ENCODE peak calls at places on chromosomes 6 and 20, in six cellular contexts. One of them, this sample, is unnamed. For H3K36me3, the result is how much of the 10 kb centered on the place peaks cover.

GRCh38 chr6:158810149-158811095 is 8.7 kb downstream of the EZR start:
- DNase-seq in IMR-90: no peak
- DNase-seq in mesendoderm: no peak
- DNase-seq in H1: no peak
- DNase-seq in neuronal stem cell: no peak
- DNase-seq in mesenchymal stem cell: no peak
- DNase-seq in this sample: no peak

GRCh38 chr6:2841264-2842138 is at the start of gene SERPINB1:
- DNase-seq in IMR-90: peak
- DNase-seq in mesendoderm: peak
- DNase-seq in H1: peak
- DNase-seq in neuronal stem cell: peak
- DNase-seq in mesenchymal stem cell: peak
- DNase-seq in this sample: peak

GRCh38 chr6:12886961-12887775 is 170.6 kb downstream of the PHACTR1 start:
- DNase-seq in IMR-90: no peak
- DNase-seq in mesendoderm: peak
- DNase-seq in H1: peak
- DNase-seq in neuronal stem cell: no peak
- DNase-seq in mesenchymal stem cell: no peak
- DNase-seq in this sample: no peak

GRCh38 chr6:52374247-52374646 is 12.3 kb downstream of the PAQR8 start:
- DNase-seq in IMR-90: no peak
- DNase-seq in mesendoderm: no peak
- DNase-seq in H1: no peak
- DNase-seq in neuronal stem cell: no peak
- DNase-seq in mesenchymal stem cell: no peak
- DNase-seq in this sample: no peak

GRCh38 chr6:16704706-16705402 is 56.4 kb downstream of the ATXN1 start:
- DNase-seq in IMR-90: peak
- DNase-seq in mesendoderm: no peak
- DNase-seq in H1: no peak
- DNase-seq in neuronal stem cell: no peak
- DNase-seq in mesenchymal stem cell: peak
- DNase-seq in this sample: no peak

GRCh38 chr6:16909599-16910360 is 148.5 kb upstream of the ATXN1 start:
- DNase-seq in IMR-90: peak
- DNase-seq in mesendoderm: no peak
- DNase-seq in H1: no peak
- DNase-seq in neuronal stem cell: no peak
- DNase-seq in mesenchymal stem cell: peak
- DNase-seq in this sample: no peak

GRCh38 chr20:17794400-17794799 is 94.6 kb downstream of the BANF2 start:
- DNase-seq in IMR-90: no peak
- DNase-seq in mesendoderm: no peak
- DNase-seq in H1: no peak
- DNase-seq in neuronal stem cell: no peak
- DNase-seq in mesenchymal stem cell: no peak
- DNase-seq in this sample: no peak

GRCh38 chr6:47362857-47363461 is 53.3 kb upstream of the TNFRSF21 start:
- DNase-seq in IMR-90: no peak
- DNase-seq in mesendoderm: peak
- DNase-seq in H1: no peak
- DNase-seq in neuronal stem cell: no peak
- DNase-seq in mesenchymal stem cell: no peak
- DNase-seq in this sample: no peak

GRCh38 chr20:9332783-9333482 is 181.5 kb upstream of the LAMP5 start:
- DNase-seq in IMR-90: no peak
- DNase-seq in mesendoderm: no peak
- DNase-seq in H1: no peak
- DNase-seq in neuronal stem cell: no peak
- DNase-seq in mesenchymal stem cell: no peak
- DNase-seq in this sample: no peak

GRCh38 chr20:14777571-14777970 is 440.2 kb upstream of the FLRT3 start:
- DNase-seq in IMR-90: no peak
- DNase-seq in mesendoderm: no peak
- DNase-seq in H1: no peak
- DNase-seq in neuronal stem cell: no peak
- DNase-seq in mesenchymal stem cell: no peak
- DNase-seq in this sample: peak

GRCh38 chr6:38860041-38860440 is 144.9 kb downstream of the DNAH8 start:
- DNase-seq in IMR-90: no peak
- DNase-seq in mesendoderm: no peak
- DNase-seq in H1: no peak
- DNase-seq in neuronal stem cell: no peak
- DNase-seq in mesenchymal stem cell: no peak
- DNase-seq in this sample: no peak

GRCh38 chr20:46674253-46675083 is 14.8 kb downstream of the TP53RK start:
- DNase-seq in IMR-90: no peak
- DNase-seq in mesendoderm: peak
- DNase-seq in H1: no peak
- DNase-seq in neuronal stem cell: no peak
- DNase-seq in mesenchymal stem cell: no peak
- DNase-seq in this sample: no peak

GRCh38 chr20:58692579-58693225 is at the start of gene NPEPL1:
- DNase-seq in IMR-90: peak
- DNase-seq in mesendoderm: peak
- DNase-seq in H1: peak
- DNase-seq in neuronal stem cell: peak
- DNase-seq in mesenchymal stem cell: peak
- DNase-seq in this sample: peak

GRCh38 chr6:109768485-109768884 is 77.4 kb downstream of the FIG4 start:
- DNase-seq in IMR-90: peak
- DNase-seq in mesendoderm: no peak
- DNase-seq in H1: no peak
- DNase-seq in neuronal stem cell: no peak
- DNase-seq in mesenchymal stem cell: no peak
- DNase-seq in this sample: peak

GRCh38 chr20:31595654-31596411 is 9.3 kb upstream of the ID1 start:
- DNase-seq in IMR-90: peak
- DNase-seq in mesendoderm: peak
- DNase-seq in H1: peak
- DNase-seq in neuronal stem cell: no peak
- DNase-seq in mesenchymal stem cell: peak
- DNase-seq in this sample: peak

GRCh38 chr6:4732691-4733315 is 43.4 kb upstream of the CDYL start:
- DNase-seq in IMR-90: peak
- DNase-seq in mesendoderm: peak
- DNase-seq in H1: peak
- DNase-seq in neuronal stem cell: no peak
- DNase-seq in mesenchymal stem cell: peak
- DNase-seq in this sample: peak

GRCh38 chr6:27168586-27169443 is 78.7 kb upstream of the PRSS16 start:
- DNase-seq in IMR-90: peak
- DNase-seq in mesendoderm: peak
- DNase-seq in H1: no peak
- DNase-seq in neuronal stem cell: no peak
- DNase-seq in mesenchymal stem cell: peak
- DNase-seq in this sample: no peak

GRCh38 chr20:19492937-19493336 is 265.1 kb upstream of the RIN2 start:
- DNase-seq in IMR-90: no peak
- DNase-seq in mesendoderm: peak
- DNase-seq in H1: no peak
- DNase-seq in neuronal stem cell: peak
- DNase-seq in mesenchymal stem cell: no peak
- DNase-seq in this sample: peak

GRCh38 chr6:106512048-106512957 is 117.0 kb downstream of the RTN4IP1 start:
- DNase-seq in IMR-90: no peak
- DNase-seq in mesendoderm: peak
- DNase-seq in H1: peak
- DNase-seq in neuronal stem cell: peak
- DNase-seq in mesenchymal stem cell: peak
- DNase-seq in this sample: peak

GRCh38 chr6:144879436-144879835 is 594.3 kb downstream of the UTRN start:
- DNase-seq in IMR-90: no peak
- DNase-seq in mesendoderm: no peak
- DNase-seq in H1: no peak
- DNase-seq in neuronal stem cell: no peak
- DNase-seq in mesenchymal stem cell: no peak
- DNase-seq in this sample: no peak

GRCh38 chr6:31560697-31561058 is 11.4 kb upstream of the LTA start:
- DNase-seq in IMR-90: no peak
- DNase-seq in mesendoderm: no peak
- DNase-seq in H1: no peak
- DNase-seq in neuronal stem cell: no peak
- DNase-seq in mesenchymal stem cell: no peak
- DNase-seq in this sample: no peak
- H3K27ac ChIP-seq in IMR-90: no peak
- H3K27ac ChIP-seq in mesendoderm: no peak
- H3K27ac ChIP-seq in H1: no peak
- H3K27ac ChIP-seq in neuronal stem cell: no peak
- H3K27ac ChIP-seq in mesenchymal stem cell: peak
- H3K27ac ChIP-seq in this sample: peak

GRCh38 chr20:50790651-50791277 is 4.1 kb upstream of the BCAS4 start:
- DNase-seq in IMR-90: peak
- DNase-seq in mesendoderm: peak
- DNase-seq in H1: peak
- DNase-seq in neuronal stem cell: peak
- DNase-seq in mesenchymal stem cell: peak
- DNase-seq in this sample: peak
- H3K18ac ChIP-seq in IMR-90: peak
- H3K18ac ChIP-seq in mesendoderm: peak
- H3K18ac ChIP-seq in H1: peak
- H3K18ac ChIP-seq in neuronal stem cell: peak
- H3K18ac ChIP-seq in mesenchymal stem cell: peak
- H3K18ac ChIP-seq in this sample: peak

GRCh38 chr6:31692886-31693285 is 10.2 kb downstream of the ABHD16A start:
- DNase-seq in IMR-90: no peak
- DNase-seq in mesendoderm: no peak
- DNase-seq in H1: no peak
- DNase-seq in neuronal stem cell: no peak
- DNase-seq in mesenchymal stem cell: no peak
- DNase-seq in this sample: no peak
- H3K36me3 ChIP-seq in IMR-90: half or more
- H3K36me3 ChIP-seq in mesendoderm: under half
- H3K36me3 ChIP-seq in H1: under half
- H3K36me3 ChIP-seq in neuronal stem cell: half or more
- H3K36me3 ChIP-seq in mesenchymal stem cell: half or more
- H3K36me3 ChIP-seq in this sample: half or more

DNA sequence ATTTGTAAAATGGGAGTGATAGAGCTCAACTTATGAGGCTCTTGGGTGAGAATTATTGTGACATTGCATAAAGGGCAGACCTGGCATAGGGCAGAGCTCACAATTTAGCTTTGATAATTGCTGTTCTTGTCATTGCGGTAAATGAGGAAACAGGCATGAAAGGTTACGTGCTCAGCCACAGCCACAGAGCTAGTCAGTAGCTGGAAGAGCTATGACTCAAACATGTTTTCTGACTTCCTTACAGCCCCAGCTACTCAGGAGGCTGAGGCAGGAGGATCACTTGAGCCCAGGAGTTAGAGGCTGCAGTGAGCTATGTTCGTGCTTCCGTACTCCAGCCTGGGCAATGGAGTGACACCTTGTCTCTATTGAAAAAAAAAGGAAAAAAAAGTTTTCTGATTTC is 3.5 kb upstream of the GHRH start:
- DNase-seq in IMR-90: no peak
- DNase-seq in mesendoderm: no peak
- DNase-seq in H1: no peak
- DNase-seq in neuronal stem cell: no peak
- DNase-seq in mesenchymal stem cell: no peak
- DNase-seq in this sample: peak
- H3K27ac ChIP-seq in IMR-90: no peak
- H3K27ac ChIP-seq in mesendoderm: no peak
- H3K27ac ChIP-seq in H1: no peak
- H3K27ac ChIP-seq in neuronal stem cell: no peak
- H3K27ac ChIP-seq in mesenchymal stem cell: no peak
- H3K27ac ChIP-seq in this sample: no peak

GRCh38 chr20:49915380-49916145 is at the start of gene SPATA2:
- DNase-seq in IMR-90: peak
- DNase-seq in mesendoderm: peak
- DNase-seq in H1: peak
- DNase-seq in neuronal stem cell: peak
- DNase-seq in mesenchymal stem cell: peak
- DNase-seq in this sample: peak
- H3K18ac ChIP-seq in IMR-90: peak
- H3K18ac ChIP-seq in mesendoderm: peak
- H3K18ac ChIP-seq in H1: peak
- H3K18ac ChIP-seq in neuronal stem cell: peak
- H3K18ac ChIP-seq in mesenchymal stem cell: peak
- H3K18ac ChIP-seq in this sample: peak

GRCh38 chr20:34500823-34501222 is 15.4 kb upstream of the DYNLRB1 start:
- DNase-seq in IMR-90: no peak
- DNase-seq in mesendoderm: no peak
- DNase-seq in H1: no peak
- DNase-seq in neuronal stem cell: no peak
- DNase-seq in mesenchymal stem cell: no peak
- DNase-seq in this sample: no peak
- H3K36me3 ChIP-seq in IMR-90: under half
- H3K36me3 ChIP-seq in mesendoderm: under half
- H3K36me3 ChIP-seq in H1: under half
- H3K36me3 ChIP-seq in neuronal stem cell: half or more
- H3K36me3 ChIP-seq in mesenchymal stem cell: half or more
- H3K36me3 ChIP-seq in this sample: under half

DNA sequence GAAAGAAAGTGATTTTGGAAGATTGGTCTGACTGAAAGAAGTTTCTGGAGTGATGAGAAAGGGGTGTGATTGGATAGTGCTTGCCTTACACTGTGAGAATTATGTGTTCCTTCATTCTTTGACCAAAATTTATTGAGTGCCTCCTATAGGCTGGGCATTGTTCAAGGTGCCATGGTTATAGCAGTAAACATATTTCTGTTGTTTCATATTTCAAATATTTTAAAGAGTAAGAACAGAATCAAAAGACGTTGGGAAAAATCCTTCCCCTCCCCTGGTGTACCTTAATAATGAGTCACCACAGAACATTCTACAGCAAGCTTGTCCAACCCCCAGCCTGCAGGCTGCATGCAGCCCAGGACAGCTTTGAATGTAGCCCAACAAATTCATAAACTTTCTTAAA is 78.6 kb downstream of the GCLC start:
- DNase-seq in IMR-90: peak
- DNase-seq in mesendoderm: no peak
- DNase-seq in H1: no peak
- DNase-seq in neuronal stem cell: no peak
- DNase-seq in mesenchymal stem cell: no peak
- DNase-seq in this sample: peak
- H3K27ac ChIP-seq in IMR-90: peak
- H3K27ac ChIP-seq in mesendoderm: no peak
- H3K27ac ChIP-seq in H1: no peak
- H3K27ac ChIP-seq in neuronal stem cell: no peak
- H3K27ac ChIP-seq in mesenchymal stem cell: no peak
- H3K27ac ChIP-seq in this sample: peak

DNA sequence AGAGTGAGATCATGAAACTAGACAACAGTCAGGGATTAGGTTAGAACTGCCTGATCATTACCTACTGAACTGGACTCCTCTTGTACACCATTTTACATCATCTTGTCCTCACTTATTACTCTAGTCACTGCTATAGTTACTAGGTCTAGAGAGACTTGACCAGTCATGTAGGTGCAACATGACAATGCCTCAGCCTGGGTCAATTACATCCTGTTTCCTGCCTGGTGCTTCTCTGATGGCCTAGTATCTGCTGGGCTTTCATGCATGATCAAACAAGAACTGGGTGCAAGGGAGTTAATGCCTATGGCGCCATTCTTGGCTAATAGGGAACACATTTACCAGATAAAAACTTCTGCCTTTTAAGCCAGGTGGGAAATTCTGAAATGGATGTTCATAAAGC is 39.2 kb upstream of the MMS22L start:
- DNase-seq in IMR-90: no peak
- DNase-seq in mesendoderm: no peak
- DNase-seq in H1: no peak
- DNase-seq in neuronal stem cell: no peak
- DNase-seq in mesenchymal stem cell: no peak
- DNase-seq in this sample: no peak
- H3K18ac ChIP-seq in IMR-90: no peak
- H3K18ac ChIP-seq in mesendoderm: no peak
- H3K18ac ChIP-seq in H1: no peak
- H3K18ac ChIP-seq in neuronal stem cell: no peak
- H3K18ac ChIP-seq in mesenchymal stem cell: no peak
- H3K18ac ChIP-seq in this sample: no peak

GRCh38 chr20:3218307-3218988 is 9.2 kb downstream of the ITPA start:
- DNase-seq in IMR-90: no peak
- DNase-seq in mesendoderm: peak
- DNase-seq in H1: peak
- DNase-seq in neuronal stem cell: peak
- DNase-seq in mesenchymal stem cell: peak
- DNase-seq in this sample: peak
- H3K36me3 ChIP-seq in IMR-90: under half
- H3K36me3 ChIP-seq in mesendoderm: under half
- H3K36me3 ChIP-seq in H1: under half
- H3K36me3 ChIP-seq in neuronal stem cell: half or more
- H3K36me3 ChIP-seq in mesenchymal stem cell: half or more
- H3K36me3 ChIP-seq in this sample: under half